ENCODE peak calls at places on chromosomes 3 and 15, in eight cellular contexts. T is IMR-90; Y is tibial nerve; J is cardiac fibroblast; H is GM06990; O is CD4-positive, alpha-beta T cell; L is astrocyte of the spinal cord; A is AG09309. Q is an unnamed sample.

GRCh38 chr3:18635215-18635614 is 210.1 kb upstream of the SATB1 start:
- DNase-seq in T (no peak), Y (no peak), J (no peak), H (no peak), O (no peak), L (no peak), A (no peak), Q (no peak)

GRCh38 chr3:161263057-161263456 is 41.9 kb downstream of the NMD3 start:
- DNase-seq in T (peak), Y (no peak), J (peak), H (no peak), O (no peak), L (peak), A (peak), Q (no peak)

GRCh38 chr3:125357032-125357658 is 18.0 kb downstream of the ZNF148 start:
- DNase-seq in T (peak), Y (no peak), J (no peak), H (peak), O (peak), L (peak), A (no peak), Q (peak)

GRCh38 chr3:30344288-30344687 is 262.1 kb upstream of the TGFBR2 start:
- DNase-seq in T (no peak), Y (no peak), J (no peak), H (no peak), O (no peak), L (no peak), A (no peak), Q (no peak)

GRCh38 chr3:185716436-185717090 is 108.3 kb downstream of the IGF2BP2 start:
- DNase-seq in T (no peak), Y (no peak), J (peak), H (no peak), O (no peak), L (no peak), A (no peak), Q (no peak)

GRCh38 chr3:126288314-126288713 is 68.9 kb downstream of the KLF15 start:
- DNase-seq in T (no peak), Y (peak), J (no peak), H (no peak), O (no peak), L (no peak), A (no peak), Q (no peak)

GRCh38 chr3:12818773-12819172 is 22.3 kb downstream of the CAND2 start:
- DNase-seq in T (no peak), Y (no peak), J (no peak), H (no peak), O (no peak), L (no peak), A (no peak), Q (no peak)

GRCh38 chr3:142645236-142645793 is 49.1 kb downstream of the PLS1 start:
- DNase-seq in T (peak), Y (no peak), J (peak), H (no peak), O (no peak), L (peak), A (no peak), Q (no peak)

GRCh38 chr3:77096966-77097890 is 57.3 kb downstream of the ROBO2 start:
- DNase-seq in T (peak), Y (no peak), J (no peak), H (no peak), O (no peak), L (peak), A (no peak), Q (no peak)

GRCh38 chr3:140848675-140849074 is 93.0 kb upstream of the SLC25A36 start:
- DNase-seq in T (no peak), Y (no peak), J (no peak), H (no peak), O (no peak), L (no peak), A (no peak), Q (no peak)
- TF ChIP-seq CTCF in T (no peak), Y (no peak), J (no peak), H (peak), O (no peak), L (no peak), A (no peak), Q (no peak)

GRCh38 chr15:22887157-22887951 is 48.9 kb downstream of the NIPA2 start:
- DNase-seq in T (peak), Y (no peak), J (peak), H (no peak), O (no peak), L (peak), A (peak), Q (no peak)

GRCh38 chr15:22883196-22883595 is 44.7 kb downstream of the NIPA2 start:
- DNase-seq in T (no peak), Y (no peak), J (no peak), H (no peak), O (no peak), L (no peak), A (no peak), Q (no peak)

GRCh38 chr15:22881739-22882440 is 43.4 kb downstream of the NIPA2 start:
- DNase-seq in T (no peak), Y (no peak), J (no peak), H (no peak), O (no peak), L (no peak), A (no peak), Q (no peak)

GRCh38 chr15:22885105-22885504 is 46.6 kb downstream of the NIPA2 start:
- DNase-seq in T (no peak), Y (no peak), J (no peak), H (no peak), O (no peak), L (no peak), A (no peak), Q (no peak)

GRCh38 chr15:22884344-22884743 is 45.9 kb downstream of the NIPA2 start:
- DNase-seq in T (no peak), Y (no peak), J (no peak), H (no peak), O (peak), L (no peak), A (no peak), Q (no peak)
- TF ChIP-seq CTCF in T (no peak), Y (no peak), J (no peak), H (peak), O (no peak), L (peak), A (no peak), Q (no peak)

GRCh38 chr3:65907232-65908130 is 131.2 kb downstream of the MAGI1 start:
- DNase-seq in T (no peak), Y (no peak), J (no peak), H (no peak), O (no peak), L (no peak), A (no peak), Q (no peak)
- TF ChIP-seq CTCF in T (no peak), Y (no peak), J (no peak), H (no peak), O (no peak), L (no peak), A (no peak), Q (no peak)

GRCh38 chr15:71469393-71469792 is 341.0 kb upstream of the NR2E3 start:
- DNase-seq in T (peak), Y (no peak), J (no peak), H (no peak), O (no peak), L (no peak), A (peak), Q (no peak)
- TF ChIP-seq CTCF in T (no peak), Y (no peak), J (no peak), H (no peak), O (no peak), L (no peak), A (peak), Q (no peak)

GRCh38 chr3:196948442-196949365 is 6.4 kb upstream of the NCBP2 start:
- DNase-seq in T (no peak), Y (no peak), J (no peak), H (no peak), O (no peak), L (no peak), A (no peak), Q (no peak)

GRCh38 chr3:196949750-196950149 is 7.4 kb upstream of the NCBP2 start:
- DNase-seq in T (no peak), Y (no peak), J (no peak), H (no peak), O (no peak), L (no peak), A (no peak), Q (no peak)

GRCh38 chr3:196947860-196948441 is 5.6 kb upstream of the NCBP2 start:
- DNase-seq in T (no peak), Y (no peak), J (no peak), H (no peak), O (no peak), L (no peak), A (no peak), Q (no peak)

GRCh38 chr3:196951371-196951770 is 9.0 kb upstream of the NCBP2 start:
- DNase-seq in T (no peak), Y (no peak), J (no peak), H (no peak), O (no peak), L (no peak), A (no peak), Q (no peak)

GRCh38 chr3:196947136-196947859 is 5.0 kb upstream of the NCBP2 start:
- DNase-seq in T (no peak), Y (no peak), J (no peak), H (no peak), O (no peak), L (no peak), A (no peak), Q (no peak)
- TF ChIP-seq CTCF in T (peak), Y (no peak), J (peak), H (peak), O (no peak), L (peak), A (peak), Q (no peak)

DNA sequence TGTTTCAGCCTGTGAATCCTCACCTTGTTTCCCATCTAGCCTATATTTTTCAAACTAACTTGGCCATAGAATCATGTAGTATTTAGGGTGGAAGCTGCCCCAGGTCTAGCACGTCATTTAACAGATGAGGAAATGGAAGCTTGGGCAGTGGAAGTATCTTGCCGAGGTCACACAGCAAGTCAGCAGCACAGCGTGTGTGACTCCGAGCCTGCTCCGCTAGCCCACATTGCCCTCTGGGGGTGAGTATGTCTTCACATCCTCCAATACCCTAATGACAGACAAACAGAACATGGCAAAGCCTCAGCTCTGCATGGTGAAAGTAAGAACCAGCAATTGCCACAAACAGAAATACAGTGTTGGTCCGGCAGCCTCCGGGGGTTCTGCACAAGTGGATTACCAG is 2.2 kb upstream of the CCR5 start:
- DNase-seq in T (no peak), Y (no peak), J (peak), H (peak), O (peak), L (no peak), A (no peak), Q (peak)
- TF ChIP-seq CTCF in T (no peak), Y (peak), J (no peak), H (peak), O (no peak), L (no peak), A (no peak), Q (peak)

DNA sequence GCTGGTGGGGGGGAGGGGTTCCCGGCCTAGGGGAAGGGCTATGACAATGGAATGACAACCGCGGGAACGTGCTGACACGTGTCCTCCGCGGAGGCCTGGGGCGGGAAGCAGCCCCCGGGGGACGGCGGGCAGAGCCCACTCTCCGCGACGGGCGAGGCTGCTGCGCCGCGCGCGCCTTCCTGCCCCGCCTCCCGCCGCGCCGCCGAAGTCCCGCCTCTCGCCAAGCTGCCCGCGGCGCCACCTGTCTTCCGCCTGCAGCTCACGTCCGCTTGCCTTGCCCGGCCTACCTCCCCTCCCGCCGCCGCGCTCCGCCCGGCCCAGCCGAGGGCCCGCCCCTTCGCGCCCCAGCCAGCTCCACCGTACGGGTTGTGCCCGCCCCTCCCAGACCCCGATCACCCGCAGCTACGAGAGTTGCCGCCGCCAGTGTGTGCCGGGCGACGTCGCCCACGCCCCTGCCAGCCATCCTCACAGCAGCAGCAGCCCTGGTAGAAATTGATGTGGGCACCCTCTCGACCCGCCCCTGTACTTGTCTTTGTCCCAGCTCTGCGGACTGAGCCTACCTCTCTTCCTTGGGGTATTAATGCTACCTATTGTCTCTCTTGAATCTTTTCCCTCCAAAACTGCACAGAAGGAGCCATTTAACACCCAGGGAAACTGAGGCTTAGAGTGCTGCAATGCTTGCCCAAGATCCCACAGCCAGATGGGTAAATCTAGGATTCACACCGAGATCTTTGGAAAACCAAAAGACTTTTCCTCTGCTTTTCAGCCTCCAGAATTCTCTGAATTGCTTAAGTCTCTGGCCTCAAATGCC is at the start of gene PARP16:
- DNase-seq in T (peak), Y (peak), J (peak), H (peak), O (peak), L (peak), A (no peak), Q (peak)
- TF ChIP-seq CTCF in T (peak), Y (peak), J (no peak), H (peak), O (peak), L (peak), A (peak), Q (peak)

Q was measured in CD14-positive monocyte.